ENCODE peak calls at places on chromosomes 5 and 9, in five cellular contexts. C is thyroid gland, P is cardiac muscle cell, B is uterus, S is breast epithelium. H is an unnamed sample.

GRCh38 chr9:16645970-16646369 is 224.5 kb downstream of the BNC2 start:
- DNase-seq in C (no peak), P (no peak), B (no peak), S (no peak), H (no peak)

GRCh38 chr5:172533058-172533398 is 78.7 kb upstream of the SH3PXD2B start:
- DNase-seq in C (no peak), P (no peak), B (no peak), S (no peak), H (no peak)

GRCh38 chr5:128537999-128538248 is at the start of gene FBN2:
- DNase-seq in C (no peak), P (no peak), B (no peak), S (no peak), H (no peak)

GRCh38 chr5:143014017-143014651 is 244.0 kb downstream of the ARHGAP26 start:
- DNase-seq in C (peak; percentile 64), P (peak; percentile 73), B (no peak), S (no peak), H (no peak)

GRCh38 chr5:171721469-171721868 is 64.1 kb upstream of the SMIM23 start:
- DNase-seq in C (no peak), P (no peak), B (no peak), S (no peak), H (no peak)

GRCh38 chr5:109853362-109853761 is 163.6 kb downstream of the MAN2A1 start:
- DNase-seq in C (no peak), P (no peak), B (no peak), S (no peak), H (no peak)

GRCh38 chr5:32233696-32234447 is 59.8 kb upstream of the GOLPH3 start:
- DNase-seq in C (peak; percentile 29), P (no peak), B (no peak), S (peak; percentile 86), H (no peak)

GRCh38 chr5:172528440-172528839 is 74.1 kb upstream of the SH3PXD2B start:
- DNase-seq in C (no peak), P (no peak), B (no peak), S (no peak), H (no peak)

GRCh38 chr5:98585661-98586310 is 187.7 kb upstream of the RGMB start:
- DNase-seq in C (no peak), P (no peak), B (no peak), S (no peak), H (no peak)

GRCh38 chr5:16057277-16057676 is 122.3 kb downstream of the MARCHF11 start:
- DNase-seq in C (no peak), P (no peak), B (no peak), S (no peak), H (no peak)

GRCh38 chr5:7420506-7421280 is 24.8 kb downstream of the ADCY2 start:
- DNase-seq in C (no peak), P (no peak), B (no peak), S (no peak), H (no peak)

GRCh38 chr5:113217619-113218184 is 217.1 kb downstream of the TSSK1B start:
- DNase-seq in C (no peak), P (no peak), B (no peak), S (no peak), H (no peak)

GRCh38 chr9:136043386-136044054 is 51.6 kb downstream of the NACC2 start:
- DNase-seq in C (no peak), P (no peak), B (no peak), S (no peak), H (no peak)

GRCh38 chr9:87516222-87516930 is 18.7 kb downstream of the DAPK1 start:
- DNase-seq in C (peak; percentile 27), P (no peak), B (peak; percentile 28), S (no peak), H (no peak)

GRCh38 chr9:2260401-2261306 is 245.5 kb downstream of the SMARCA2 start:
- DNase-seq in C (no peak), P (no peak), B (no peak), S (no peak), H (no peak)

GRCh38 chr5:132418876-132419275 is 49.4 kb downstream of the SLC22A5 start:
- DNase-seq in C (no peak), P (no peak), B (no peak), S (no peak), H (no peak)

GRCh38 chr5:79697222-79698164 is 7.9 kb downstream of the CMYA5 start:
- DNase-seq in C (no peak), P (peak; percentile 70), B (no peak), S (no peak), H (no peak)

GRCh38 chr5:176692326-176692725 is 45.0 kb downstream of the TSPAN17 start:
- DNase-seq in C (no peak), P (no peak), B (no peak), S (no peak), H (no peak)
- H3K27me3 ChIP-seq in C (no peaks in the 10 kb centered on the region), P (peaks cover 13% of the 10 kb centered on the region), B (no peaks in the 10 kb centered on the region), S (peaks cover 54% of the 10 kb centered on the region), H (no peaks in the 10 kb centered on the region)

DNA sequence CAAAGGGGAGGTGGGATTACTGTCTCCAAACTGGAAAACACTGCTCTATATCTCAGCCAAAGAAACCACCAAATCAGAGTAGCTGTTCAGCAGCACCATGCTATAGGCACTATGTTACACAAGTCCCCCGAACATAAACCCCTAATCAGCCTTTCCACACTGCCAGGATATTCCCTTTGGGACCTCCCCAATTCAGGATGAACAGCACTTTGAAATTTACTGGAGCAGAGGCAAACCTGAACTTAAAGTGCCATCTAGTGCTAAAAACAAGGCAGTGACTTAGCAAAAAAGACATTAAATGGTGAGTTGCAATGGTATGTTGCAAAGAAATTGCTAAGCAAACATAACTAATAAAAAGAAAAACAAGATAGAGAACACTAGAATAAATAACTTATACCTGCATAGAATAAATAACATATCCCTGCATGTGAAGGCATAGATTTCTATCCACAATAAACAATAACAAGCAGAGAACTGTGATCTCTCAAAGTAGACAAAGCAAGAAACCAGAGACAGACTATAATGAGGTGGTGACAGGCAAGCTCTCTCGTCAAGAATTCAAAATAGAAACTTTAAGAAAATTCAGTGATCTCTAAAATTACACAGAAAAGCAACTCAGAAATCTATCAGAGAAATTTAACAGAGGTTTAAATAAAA is 584.4 kb upstream of the ACO1 start:
- DNase-seq in C (no peak), P (peak; percentile 60), B (no peak), S (no peak), H (no peak)
- TF ChIP-seq CTCF in C (no peak), P (peak; percentile 43), B (peak; percentile 37), S (peak; percentile 47), H (peak; percentile 10)

GRCh38 chr5:158813275-158813674 is 286.4 kb downstream of the EBF1 start:
- DNase-seq in C (no peak), P (no peak), B (no peak), S (no peak), H (no peak)
- H3K9me3 ChIP-seq in C (no peaks in the 10 kb centered on the region), P (no peaks in the 10 kb centered on the region), B (no peaks in the 10 kb centered on the region), S (no peaks in the 10 kb centered on the region), H (no peaks in the 10 kb centered on the region)

GRCh38 chr5:42951169-42951846 is 88.8 kb downstream of the ANXA2R start:
- DNase-seq in C (peak; percentile 11), P (no peak), B (peak; percentile 22), S (no peak), H (no peak)
- H3K27me3 ChIP-seq in C (peaks cover 58% of the 10 kb centered on the region), P (no peaks in the 10 kb centered on the region), B (peaks cover 13% of the 10 kb centered on the region), S (peaks cover 30% of the 10 kb centered on the region), H (peaks cover 100% of the 10 kb centered on the region)

DNA sequence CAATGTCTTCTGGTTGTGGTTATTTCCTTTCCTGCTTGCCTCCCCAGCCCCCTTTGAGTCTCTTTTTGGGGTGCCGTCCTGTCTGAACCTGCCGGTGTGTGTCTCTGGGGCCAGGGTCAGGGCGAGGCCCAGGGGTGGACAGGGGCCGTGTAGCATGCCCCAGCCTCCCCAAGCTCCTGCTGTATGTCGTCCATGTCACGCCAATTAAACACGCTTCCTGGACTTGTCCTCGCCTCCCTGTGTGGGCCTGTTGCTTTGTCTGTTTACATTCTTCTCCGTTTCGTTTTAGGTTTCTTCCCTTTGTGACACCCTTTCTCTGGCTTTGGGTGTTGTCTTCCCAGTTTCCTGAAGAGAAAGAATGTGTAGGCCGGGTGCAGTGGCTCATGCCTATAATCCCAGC is 28.5 kb upstream of the HMCN2 start:
- DNase-seq in C (no peak), P (no peak), B (no peak), S (no peak), H (no peak)
- TF ChIP-seq CTCF in C (no peak), P (no peak), B (no peak), S (no peak), H (no peak)

GRCh38 chr9:134723037-134723436 is 81.4 kb downstream of the COL5A1 start:
- DNase-seq in C (no peak), P (no peak), B (no peak), S (no peak), H (no peak)
- H3K9me3 ChIP-seq in C (no peaks in the 10 kb centered on the region), P (no peaks in the 10 kb centered on the region), B (no peaks in the 10 kb centered on the region), S (no peaks in the 10 kb centered on the region), H (no peaks in the 10 kb centered on the region)

H was measured in esophagus squamous epithelium.